ENCODE peak calls at places on chromosomes 6 and 20, in four cellular contexts. Y is upper lobe of right lung; Z is lung; K is naive thymus-derived CD4-positive, alpha-beta T cell. X is an unnamed sample. For H3K9me3 and H3K27me3, the result is how much of the 10 kb centered on the place peaks cover.

GRCh38 chr6:8219352-8219943 is 117.1 kb upstream of the EEF1E1 start:
- DNase-seq in Y (no peak), Z (no peak), K (peak), X (peak)

GRCh38 chr6:168050861-168051586 is 28.0 kb downstream of the FRMD1 start:
- DNase-seq in Y (no peak), Z (no peak), K (no peak), X (no peak)

GRCh38 chr6:152099816-152100618 is 292.5 kb downstream of the ESR1 start:
- DNase-seq in Y (peak), Z (peak), K (no peak), X (no peak)

GRCh38 chr6:26295691-26296555 is 69.1 kb upstream of the BTN3A2 start:
- DNase-seq in Y (no peak), Z (no peak), K (no peak), X (no peak)

GRCh38 chr6:515267-515666 is 123.7 kb downstream of the IRF4 start:
- DNase-seq in Y (no peak), Z (no peak), K (no peak), X (no peak)

GRCh38 chr20:3797592-3798404 is 1.7 kb downstream of the CDC25B start:
- DNase-seq in Y (no peak), Z (no peak), K (no peak), X (no peak)

GRCh38 chr6:164010446-164011071 is 596.0 kb downstream of the QKI start:
- DNase-seq in Y (no peak), Z (no peak), K (no peak), X (no peak)

GRCh38 chr6:73487473-73487872 is 25.9 kb downstream of the MTO1 start:
- DNase-seq in Y (no peak), Z (no peak), K (no peak), X (no peak)

GRCh38 chr6:109441069-109441816 is 719 bp downstream of the SMPD2 start:
- DNase-seq in Y (peak), Z (peak), K (no peak), X (peak)

GRCh38 chr6:42378125-42378524 is 73.6 kb downstream of the TRERF1 start:
- DNase-seq in Y (no peak), Z (no peak), K (peak), X (no peak)

GRCh38 chr6:14187408-14187807 is 69.8 kb downstream of the CD83 start:
- DNase-seq in Y (no peak), Z (no peak), K (no peak), X (no peak)

GRCh38 chr20:61644387-61645076 is 392.5 kb downstream of the CDH4 start:
- DNase-seq in Y (no peak), Z (no peak), K (no peak), X (no peak)

GRCh38 chr20:63230800-63231268 is 4.9 kb upstream of the BIRC7 start:
- DNase-seq in Y (no peak), Z (no peak), K (no peak), X (no peak)

GRCh38 chr20:25025091-25025861 is 32.7 kb downstream of the ACSS1 start:
- DNase-seq in Y (peak), Z (no peak), K (no peak), X (no peak)
- H3K9me3 ChIP-seq in Y (under half), Z (under half), K (under half), X (under half)

DNA sequence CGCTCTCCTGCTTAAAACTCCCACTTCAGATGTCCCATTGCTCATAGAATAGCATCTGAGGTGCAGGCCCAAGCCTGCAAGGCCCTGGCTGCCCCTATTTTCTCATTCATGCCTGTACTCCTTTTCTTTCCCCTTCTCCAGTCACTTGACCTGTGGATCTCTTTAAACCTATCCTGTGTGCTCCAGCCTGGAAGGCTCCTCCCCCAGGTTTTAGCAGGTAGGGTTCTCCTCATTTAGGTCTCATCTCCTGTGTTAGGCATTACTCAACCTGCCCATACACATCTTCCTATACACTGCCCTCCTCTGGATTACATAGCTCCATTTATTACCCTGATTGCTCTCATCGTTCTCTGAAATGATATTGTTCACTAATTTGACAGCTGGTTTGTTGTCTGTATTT is 185.3 kb downstream of the BACH2 start:
- DNase-seq in Y (no peak), Z (no peak), K (no peak), X (no peak)
- H3K27me3 ChIP-seq in Y (under half), Z (under half), K (under half), X (under half)

GRCh38 chr6:158293122-158293521 is 19.1 kb upstream of the TULP4 start:
- DNase-seq in Y (no peak), Z (no peak), K (no peak), X (no peak)
- H3K9me3 ChIP-seq in Y (under half), Z (under half), K (under half), X (under half)

GRCh38 chr20:60269571-60270162 is 311.4 kb downstream of the CDH26 start:
- DNase-seq in Y (no peak), Z (no peak), K (no peak), X (no peak)
- H3K27me3 ChIP-seq in Y (under half), Z (under half), K (under half), X (under half)

DNA sequence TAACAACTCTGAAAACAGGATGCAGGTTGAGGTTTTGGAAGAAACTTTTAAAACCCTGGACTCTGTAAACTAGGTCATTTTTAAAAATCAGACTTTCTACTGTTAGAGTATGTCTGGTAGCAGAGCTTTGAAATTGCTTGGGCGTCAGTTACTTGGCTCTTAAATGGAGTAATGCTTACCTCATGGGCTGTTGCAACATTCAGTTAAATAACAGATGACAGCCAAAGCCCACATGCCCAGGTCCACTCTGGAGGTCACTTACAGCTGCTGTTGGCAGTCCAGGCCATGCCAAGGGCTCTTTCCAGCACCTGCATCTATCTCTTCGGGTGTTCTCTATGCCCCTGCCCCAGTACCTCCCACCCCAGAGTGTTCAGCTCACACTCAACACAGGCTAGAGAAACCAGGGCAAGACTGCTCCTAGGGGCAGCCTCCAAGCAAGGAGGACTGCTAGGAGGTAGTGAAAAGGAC is 96.4 kb downstream of the BANF2 start:
- DNase-seq in Y (no peak), Z (peak), K (no peak), X (no peak)
- H3K9me3 ChIP-seq in Y (under half), Z (under half), K (under half), X (under half)

GRCh38 chr6:138161118-138161433 is 663 bp upstream of the ARFGEF3 start:
- DNase-seq in Y (no peak), Z (no peak), K (no peak), X (no peak)

GRCh38 chr6:138159246-138159645 is 2.5 kb upstream of the ARFGEF3 start:
- DNase-seq in Y (no peak), Z (no peak), K (no peak), X (no peak)

GRCh38 chr6:138162104-138162946 is 586 bp downstream of the ARFGEF3 start:
- DNase-seq in Y (peak), Z (no peak), K (no peak), X (no peak)

GRCh38 chr6:138161434-138162103 is at the start of gene ARFGEF3:
- DNase-seq in Y (peak), Z (peak), K (no peak), X (peak)

DNA sequence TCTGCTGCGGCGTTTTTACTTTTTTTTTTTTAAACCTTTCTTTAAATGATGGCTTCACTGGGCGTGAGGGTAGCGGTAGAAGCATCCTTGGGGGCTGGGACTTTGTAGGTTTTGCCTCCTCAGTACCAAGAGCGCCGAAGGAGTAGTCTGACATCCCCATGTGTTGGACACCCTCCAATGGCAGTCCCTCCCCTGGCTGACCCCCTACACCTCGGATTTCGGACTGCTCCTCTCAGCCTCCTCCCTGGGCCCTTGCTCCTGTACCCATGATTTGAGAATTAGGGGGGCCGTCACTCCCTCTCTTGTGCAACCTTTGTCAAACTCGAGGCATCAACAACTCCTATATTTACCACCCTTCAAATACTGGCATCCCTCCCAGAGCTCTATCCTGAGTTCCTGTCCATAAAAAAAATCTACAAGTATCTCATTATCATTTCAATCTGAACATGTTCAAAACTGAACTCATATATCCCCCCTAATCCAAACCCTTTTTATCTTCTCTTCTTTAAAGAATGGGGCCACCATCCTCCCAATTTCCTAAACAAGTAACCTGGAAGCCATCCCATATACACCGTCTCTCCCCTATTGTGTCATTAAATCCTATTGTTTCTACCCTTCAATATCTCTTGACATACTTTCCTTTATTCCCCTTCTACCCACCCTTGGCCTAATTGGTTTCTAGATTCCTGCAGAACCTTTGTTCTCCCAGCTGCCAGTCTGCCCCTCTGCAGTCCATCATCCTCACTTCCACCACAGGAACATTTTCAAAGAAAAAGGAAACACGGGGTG is 1.2 kb upstream of the ARFGEF3 start:
- DNase-seq in Y (no peak), Z (no peak), K (no peak), X (no peak)
- H3K27me3 ChIP-seq in Y (under half), Z (under half), K (under half), X (under half)

GRCh38 chr20:48007356-48007755 is 222.1 kb upstream of the SULF2 start:
- DNase-seq in Y (no peak), Z (no peak), K (no peak), X (no peak)
- H3K9me3 ChIP-seq in Y (under half), Z (under half), K (under half), X (under half)

X was measured in Caco-2.